ENCODE peak calls at places on chromosomes 3 and 15, in four cellular contexts. N is sigmoid colon, E is K562, H is spleen. S is an unnamed sample.

GRCh38 chr15:72474912-72475601 is 927 bp downstream of the ARIH1 start:
- DNase-seq in N (peak), E (peak), H (peak), S (peak)

GRCh38 chr3:114035896-114036295 is 20.4 kb downstream of the CCDC191 start:
- DNase-seq in N (no peak), E (no peak), H (no peak), S (no peak)

GRCh38 chr3:153967260-153967659 is 153.9 kb upstream of the ARHGEF26 start:
- DNase-seq in N (no peak), E (no peak), H (no peak), S (no peak)

GRCh38 chr15:40307421-40308165 is at the start of gene PLCB2:
- DNase-seq in N (peak), E (peak), H (peak), S (no peak)

GRCh38 chr3:49867871-49868321 is 1.8 kb downstream of the CAMKV start:
- DNase-seq in N (no peak), E (peak), H (no peak), S (no peak)

GRCh38 chr3:63364909-63365308 is 86.8 kb downstream of the SYNPR start:
- DNase-seq in N (no peak), E (no peak), H (no peak), S (no peak)

GRCh38 chr15:34334676-34335075 is 2.9 kb downstream of the SLC12A6 start:
- DNase-seq in N (no peak), E (no peak), H (no peak), S (no peak)

GRCh38 chr3:40623567-40623966 is 98.8 kb downstream of the ZNF621 start:
- DNase-seq in N (no peak), E (peak), H (peak), S (no peak)

GRCh38 chr15:80308002-80308401 is 56.0 kb upstream of the CTXND1 start:
- DNase-seq in N (no peak), E (no peak), H (no peak), S (no peak)

GRCh38 chr3:195025056-195025880 is 245.7 kb downstream of the XXYLT1 start:
- DNase-seq in N (peak), E (no peak), H (no peak), S (peak)

GRCh38 chr15:60212536-60212935 is 185.2 kb downstream of the ANXA2 start:
- DNase-seq in N (no peak), E (no peak), H (no peak), S (no peak)

GRCh38 chr15:72319360-72319984 is 485 bp downstream of the CELF6 start:
- DNase-seq in N (peak), E (peak), H (peak), S (peak)

GRCh38 chr15:36595625-36596024 is 16.2 kb downstream of the CDIN1 start:
- DNase-seq in N (no peak), E (no peak), H (no peak), S (no peak)

GRCh38 chr15:71777216-71777943 is 33.0 kb upstream of the NR2E3 start:
- DNase-seq in N (no peak), E (no peak), H (no peak), S (no peak)

GRCh38 chr3:137035631-137036030 is 77.8 kb downstream of the IL20RB start:
- DNase-seq in N (no peak), E (peak), H (no peak), S (no peak)

GRCh38 chr3:168574455-168575158 is 478.9 kb upstream of the GOLIM4 start:
- DNase-seq in N (no peak), E (no peak), H (no peak), S (no peak)

GRCh38 chr3:183122257-183122932 is 23.1 kb upstream of the MCCC1 start:
- DNase-seq in N (no peak), E (peak), H (no peak), S (no peak)

GRCh38 chr3:31226331-31226730 is 306.4 kb upstream of the STT3B start:
- DNase-seq in N (no peak), E (no peak), H (peak), S (no peak)

GRCh38 chr3:29283297-29283681 is 2.4 kb downstream of the RBMS3 start:
- DNase-seq in N (no peak), E (no peak), H (no peak), S (no peak)

GRCh38 chr3:30626443-30627181 is 20.2 kb downstream of the TGFBR2 start:
- DNase-seq in N (no peak), E (no peak), H (no peak), S (no peak)

GRCh38 chr3:127077506-127078064 is 94.7 kb downstream of the PLXNA1 start:
- DNase-seq in N (peak), E (no peak), H (peak), S (peak)

GRCh38 chr15:42053914-42054313 is 33.1 kb upstream of the PLA2G4E start:
- DNase-seq in N (no peak), E (no peak), H (no peak), S (peak)

GRCh38 chr15:67143646-67144045 is 78.2 kb downstream of the SMAD3 start:
- DNase-seq in N (peak), E (no peak), H (no peak), S (no peak)

GRCh38 chr3:115836944-115837343 is 213.6 kb downstream of the GAP43 start:
- DNase-seq in N (no peak), E (peak), H (no peak), S (no peak)

GRCh38 chr15:48427960-48428547 is 96.8 kb downstream of the DUT start:
- DNase-seq in N (no peak), E (no peak), H (no peak), S (no peak)

GRCh38 chr3:18425641-18426403 is 683 bp upstream of the SATB1 start:
- DNase-seq in N (peak), E (no peak), H (peak), S (peak)

GRCh38 chr15:22890296-22890695 is 51.8 kb downstream of the NIPA2 start:
- DNase-seq in N (no peak), E (no peak), H (peak), S (no peak)

GRCh38 chr3:77059354-77059753 is 19.5 kb downstream of the ROBO2 start:
- DNase-seq in N (no peak), E (no peak), H (no peak), S (no peak)

GRCh38 chr15:68365140-68365745 is 66.7 kb downstream of the ITGA11 start:
- DNase-seq in N (no peak), E (no peak), H (no peak), S (no peak)

GRCh38 chr3:53773586-53774368 is 72.4 kb downstream of the CHDH start:
- DNase-seq in N (no peak), E (no peak), H (no peak), S (no peak)

GRCh38 chr3:156456771-156457224 is 98.1 kb downstream of the SSR3 start:
- DNase-seq in N (no peak), E (peak), H (no peak), S (no peak)

GRCh38 chr15:64842099-64842940 is 605 bp downstream of the PLEKHO2 start:
- DNase-seq in N (peak), E (peak), H (no peak), S (no peak)

GRCh38 chr3:65714138-65714537 is 324.6 kb downstream of the MAGI1 start:
- DNase-seq in N (no peak), E (no peak), H (no peak), S (no peak)

GRCh38 chr3:172201136-172201989 is 162.0 kb downstream of the FNDC3B start:
- DNase-seq in N (peak), E (peak), H (peak), S (peak)

GRCh38 chr15:74620636-74621545 is 5.3 kb downstream of the CLK3 start:
- DNase-seq in N (no peak), E (peak), H (peak), S (no peak)
- TF ChIP-seq POLR2A in N (no peak), E (no peak), H (no peak), S (no peak)

DNA sequence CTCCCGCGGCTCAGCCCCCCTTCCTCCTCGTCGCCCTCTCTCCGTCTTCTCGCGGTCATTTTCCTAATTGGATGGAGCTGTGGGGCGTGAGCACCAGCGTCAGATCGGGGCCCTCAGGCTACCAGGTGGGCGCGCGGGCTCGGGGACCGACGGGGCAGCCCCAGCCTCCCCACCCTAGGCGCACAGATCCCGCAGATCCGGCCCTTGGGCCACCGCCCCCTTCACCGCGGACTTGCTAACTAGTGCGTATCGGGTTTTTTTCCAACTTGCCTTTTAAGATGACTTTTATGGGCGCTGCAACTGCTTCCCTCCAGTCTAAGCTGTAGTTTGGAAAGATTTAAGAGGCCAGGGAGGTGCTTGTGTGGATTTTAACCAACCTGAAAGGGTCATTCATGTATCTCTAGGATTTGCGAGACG is 1.3 kb downstream of the ZNF710 start:
- DNase-seq in N (peak), E (peak), H (peak), S (peak)
- TF ChIP-seq POLR2AphosphoS5 in N (peak), E (no peak), H (no peak), S (no peak)

GRCh38 chr3:52054689-52055511 is 1.5 kb downstream of the DUSP7 start:
- DNase-seq in N (no peak), E (no peak), H (peak), S (no peak)

GRCh38 chr3:52050571-52050970 is 5.8 kb downstream of the DUSP7 start:
- DNase-seq in N (no peak), E (no peak), H (no peak), S (no peak)

GRCh38 chr3:52051444-52051843 is 4.9 kb downstream of the DUSP7 start:
- DNase-seq in N (no peak), E (no peak), H (peak), S (peak)

GRCh38 chr3:52053307-52054304 is 2.8 kb downstream of the DUSP7 start:
- DNase-seq in N (no peak), E (peak), H (peak), S (no peak)

GRCh38 chr3:52052831-52053306 is 3.5 kb downstream of the DUSP7 start:
- DNase-seq in N (peak), E (peak), H (peak), S (peak)
- TF ChIP-seq CTCF in N (no peak), E (peak), H (peak), S (no peak)

GRCh38 chr15:70050970-70051369 is 46.7 kb downstream of the TLE3 start:
- DNase-seq in N (no peak), E (no peak), H (peak), S (peak)

GRCh38 chr15:70053703-70054229 is 44.0 kb downstream of the TLE3 start:
- DNase-seq in N (peak), E (no peak), H (peak), S (peak)

GRCh38 chr15:70050447-70050846 is 47.3 kb downstream of the TLE3 start:
- DNase-seq in N (no peak), E (no peak), H (no peak), S (peak)

GRCh38 chr15:70053006-70053702 is 44.6 kb downstream of the TLE3 start:
- DNase-seq in N (peak), E (no peak), H (peak), S (peak)

GRCh38 chr15:70051948-70052633 is 45.6 kb downstream of the TLE3 start:
- DNase-seq in N (peak), E (no peak), H (peak), S (peak)
- TF ChIP-seq POLR2A in N (no peak), E (no peak), H (no peak), S (no peak)

GRCh38 chr3:44355634-44356033 is 17.1 kb downstream of the TCAIM start:
- DNase-seq in N (no peak), E (peak), H (no peak), S (no peak)
- TF ChIP-seq POLR2AphosphoS5 in N (no peak), E (peak), H (no peak), S (no peak)

GRCh38 chr3:158780795-158781590 is 20.9 kb upstream of the MFSD1 start:
- DNase-seq in N (no peak), E (no peak), H (no peak), S (no peak)
- TF ChIP-seq CTCF in N (no peak), E (no peak), H (no peak), S (no peak)